ENCODE peak calls at places on chromosomes 7 and 10, in five cellular contexts. V, U, Q, D and C are unnamed samples.

GRCh38 chr7:142300689-142301088 is 42.8 kb upstream of the PRSS58 start:
- DNase-seq in Q (no peak), D (no peak), V (no peak), U (peak; percentile 53), C (no peak)

GRCh38 chr7:45679516-45679915 is 105.3 kb downstream of the ADCY1 start:
- DNase-seq in U (no peak), Q (no peak), V (peak; percentile 15), D (no peak), C (no peak)

GRCh38 chr10:30063098-30063497 is 3.7 kb upstream of the JCAD start:
- DNase-seq in U (no peak), Q (no peak), V (no peak), D (no peak), C (no peak)

GRCh38 chr7:139231513-139232376 is 708 bp downstream of the UBN2 start:
- DNase-seq in Q (no peak), V (peak; percentile 60), D (peak; percentile 10), U (peak; percentile 32), C (no peak)

GRCh38 chr7:132755538-132756481 is 179.5 kb upstream of the PLXNA4 start:
- DNase-seq in V (no peak), D (peak; percentile 96), U (no peak), Q (no peak), C (no peak)

GRCh38 chr7:93663561-93664299 is 89.2 kb upstream of the CALCR start:
- DNase-seq in U (no peak), Q (no peak), V (no peak), D (no peak), C (no peak)

GRCh38 chr7:148058092-148058491 is 532.5 kb upstream of the C7orf33 start:
- DNase-seq in U (no peak), Q (peak; percentile 63), V (no peak), D (peak; percentile 18), C (no peak)

GRCh38 chr7:157487046-157487770 is 150.4 kb downstream of the DNAJB6 start:
- DNase-seq in Q (no peak), V (no peak), D (no peak), U (no peak), C (no peak)

GRCh38 chr7:157961731-157962457 is 625.1 kb downstream of the DNAJB6 start:
- DNase-seq in U (no peak), Q (no peak), V (no peak), D (no peak), C (no peak)

GRCh38 chr7:90825779-90826178 is 229.7 kb downstream of the CDK14 start:
- DNase-seq in Q (no peak), U (no peak), V (no peak), D (no peak), C (no peak)

GRCh38 chr10:84683550-84683949 is 355.2 kb downstream of the CCSER2 start:
- DNase-seq in Q (no peak), D (no peak), U (no peak), V (no peak), C (no peak)

GRCh38 chr7:158747408-158747807 is 42.8 kb upstream of the NCAPG2 start:
- DNase-seq in U (no peak), D (no peak), V (no peak), Q (no peak), C (no peak)

GRCh38 chr7:88020953-88021650 is 87.1 kb downstream of the ADAM22 start:
- DNase-seq in Q (no peak), D (no peak), V (no peak), U (no peak), C (no peak)

GRCh38 chr7:47942132-47942531 is 6.1 kb downstream of the PKD1L1 start:
- DNase-seq in U (no peak), D (no peak), V (no peak), Q (no peak), C (no peak)